ENCODE peak calls at places on chromosomes 1 and 21, in seven cellular contexts. One of them, this sample, is unnamed.

GRCh38 chr21:44920694-44921604 is at the start of gene ITGB2:
- DNase-seq in MCF 10A: no peak
- DNase-seq in adrenal gland: no peak
- DNase-seq in endothelial cell: no peak
- DNase-seq in lower lobe of right lung: peak; percentile 90
- DNase-seq in astrocyte of the spinal cord: no peak
- DNase-seq in H9: no peak
- DNase-seq in this sample: no peak

GRCh38 chr1:201362906-201363305 is 14.6 kb downstream of the TNNT2 start:
- DNase-seq in MCF 10A: no peak
- DNase-seq in adrenal gland: no peak
- DNase-seq in endothelial cell: no peak
- DNase-seq in lower lobe of right lung: peak; percentile 26
- DNase-seq in astrocyte of the spinal cord: no peak
- DNase-seq in H9: no peak
- DNase-seq in this sample: no peak

GRCh38 chr1:27299385-27300252 is 22.3 kb upstream of the TMEM222 start:
- DNase-seq in MCF 10A: peak; percentile 85
- DNase-seq in adrenal gland: peak; percentile 42
- DNase-seq in endothelial cell: no peak
- DNase-seq in lower lobe of right lung: peak; percentile 51
- DNase-seq in astrocyte of the spinal cord: peak; percentile 98
- DNase-seq in H9: peak; percentile 79
- DNase-seq in this sample: peak; percentile 98

GRCh38 chr1:206635983-206636354 is 633 bp downstream of the DYRK3 start:
- DNase-seq in MCF 10A: peak; percentile 53
- DNase-seq in adrenal gland: no peak
- DNase-seq in endothelial cell: no peak
- DNase-seq in lower lobe of right lung: no peak
- DNase-seq in astrocyte of the spinal cord: peak; percentile 30
- DNase-seq in H9: no peak
- DNase-seq in this sample: no peak

GRCh38 chr1:175902281-175902680 is 158.9 kb upstream of the TNR start:
- DNase-seq in MCF 10A: no peak
- DNase-seq in adrenal gland: no peak
- DNase-seq in endothelial cell: no peak
- DNase-seq in lower lobe of right lung: no peak
- DNase-seq in astrocyte of the spinal cord: no peak
- DNase-seq in H9: no peak
- DNase-seq in this sample: no peak

GRCh38 chr1:165875171-165875570 is 47.8 kb downstream of the UCK2 start:
- DNase-seq in MCF 10A: no peak
- DNase-seq in adrenal gland: no peak
- DNase-seq in endothelial cell: no peak
- DNase-seq in lower lobe of right lung: no peak
- DNase-seq in astrocyte of the spinal cord: no peak
- DNase-seq in H9: no peak
- DNase-seq in this sample: no peak

GRCh38 chr1:21491483-21492170 is 17.6 kb upstream of the ALPL start:
- DNase-seq in MCF 10A: no peak
- DNase-seq in adrenal gland: no peak
- DNase-seq in endothelial cell: no peak
- DNase-seq in lower lobe of right lung: no peak
- DNase-seq in astrocyte of the spinal cord: no peak
- DNase-seq in H9: no peak
- DNase-seq in this sample: peak; percentile 33

GRCh38 chr1:187245201-187245600 is 416.5 kb downstream of the PLA2G4A start:
- DNase-seq in MCF 10A: no peak
- DNase-seq in adrenal gland: no peak
- DNase-seq in endothelial cell: no peak
- DNase-seq in lower lobe of right lung: no peak
- DNase-seq in astrocyte of the spinal cord: no peak
- DNase-seq in H9: no peak
- DNase-seq in this sample: no peak

GRCh38 chr1:100631015-100631521 is 88.5 kb upstream of the VCAM1 start:
- DNase-seq in MCF 10A: peak; percentile 42
- DNase-seq in adrenal gland: no peak
- DNase-seq in endothelial cell: no peak
- DNase-seq in lower lobe of right lung: no peak
- DNase-seq in astrocyte of the spinal cord: peak; percentile 89
- DNase-seq in H9: no peak
- DNase-seq in this sample: peak; percentile 73

GRCh38 chr1:213958346-213958745 is 29.4 kb upstream of the PROX1 start:
- DNase-seq in MCF 10A: no peak
- DNase-seq in adrenal gland: no peak
- DNase-seq in endothelial cell: no peak
- DNase-seq in lower lobe of right lung: no peak
- DNase-seq in astrocyte of the spinal cord: no peak
- DNase-seq in H9: no peak
- DNase-seq in this sample: no peak

GRCh38 chr1:115640384-115640783 is 1.4 kb upstream of the VANGL1 start:
- DNase-seq in MCF 10A: no peak
- DNase-seq in adrenal gland: no peak
- DNase-seq in endothelial cell: no peak
- DNase-seq in lower lobe of right lung: no peak
- DNase-seq in astrocyte of the spinal cord: no peak
- DNase-seq in H9: no peak
- DNase-seq in this sample: no peak

GRCh38 chr1:167239257-167239656 is 18.6 kb downstream of the POU2F1 start:
- DNase-seq in MCF 10A: no peak
- DNase-seq in adrenal gland: no peak
- DNase-seq in endothelial cell: no peak
- DNase-seq in lower lobe of right lung: no peak
- DNase-seq in astrocyte of the spinal cord: no peak
- DNase-seq in H9: no peak
- DNase-seq in this sample: no peak

GRCh38 chr1:81800741-81801031 is at the start of gene ADGRL2:
- DNase-seq in MCF 10A: no peak
- DNase-seq in adrenal gland: peak; percentile 48
- DNase-seq in endothelial cell: peak; percentile 68
- DNase-seq in lower lobe of right lung: no peak
- DNase-seq in astrocyte of the spinal cord: no peak
- DNase-seq in H9: peak; percentile 74
- DNase-seq in this sample: no peak
- TF ChIP-seq CTCF in MCF 10A: no peak
- TF ChIP-seq CTCF in adrenal gland: no peak
- TF ChIP-seq CTCF in endothelial cell: no peak
- TF ChIP-seq CTCF in lower lobe of right lung: no peak
- TF ChIP-seq CTCF in astrocyte of the spinal cord: no peak
- TF ChIP-seq CTCF in H9: no peak
- TF ChIP-seq CTCF in this sample: no peak

GRCh38 chr1:205208805-205209204 is 2.7 kb downstream of the DSTYK start:
- DNase-seq in MCF 10A: no peak
- DNase-seq in adrenal gland: no peak
- DNase-seq in endothelial cell: no peak
- DNase-seq in lower lobe of right lung: no peak
- DNase-seq in astrocyte of the spinal cord: no peak
- DNase-seq in H9: no peak
- DNase-seq in this sample: no peak
- TF ChIP-seq CTCF in MCF 10A: no peak
- TF ChIP-seq CTCF in adrenal gland: no peak
- TF ChIP-seq CTCF in endothelial cell: no peak
- TF ChIP-seq CTCF in lower lobe of right lung: no peak
- TF ChIP-seq CTCF in astrocyte of the spinal cord: no peak
- TF ChIP-seq CTCF in H9: no peak
- TF ChIP-seq CTCF in this sample: no peak

GRCh38 chr21:16033193-16033592 is 303.4 kb downstream of the USP25 start:
- DNase-seq in MCF 10A: no peak
- DNase-seq in adrenal gland: no peak
- DNase-seq in endothelial cell: no peak
- DNase-seq in lower lobe of right lung: no peak
- DNase-seq in astrocyte of the spinal cord: no peak
- DNase-seq in H9: no peak
- DNase-seq in this sample: no peak
- TF ChIP-seq CTCF in MCF 10A: no peak
- TF ChIP-seq CTCF in adrenal gland: no peak
- TF ChIP-seq CTCF in endothelial cell: no peak
- TF ChIP-seq CTCF in lower lobe of right lung: no peak
- TF ChIP-seq CTCF in astrocyte of the spinal cord: no peak
- TF ChIP-seq CTCF in H9: no peak
- TF ChIP-seq CTCF in this sample: no peak

DNA sequence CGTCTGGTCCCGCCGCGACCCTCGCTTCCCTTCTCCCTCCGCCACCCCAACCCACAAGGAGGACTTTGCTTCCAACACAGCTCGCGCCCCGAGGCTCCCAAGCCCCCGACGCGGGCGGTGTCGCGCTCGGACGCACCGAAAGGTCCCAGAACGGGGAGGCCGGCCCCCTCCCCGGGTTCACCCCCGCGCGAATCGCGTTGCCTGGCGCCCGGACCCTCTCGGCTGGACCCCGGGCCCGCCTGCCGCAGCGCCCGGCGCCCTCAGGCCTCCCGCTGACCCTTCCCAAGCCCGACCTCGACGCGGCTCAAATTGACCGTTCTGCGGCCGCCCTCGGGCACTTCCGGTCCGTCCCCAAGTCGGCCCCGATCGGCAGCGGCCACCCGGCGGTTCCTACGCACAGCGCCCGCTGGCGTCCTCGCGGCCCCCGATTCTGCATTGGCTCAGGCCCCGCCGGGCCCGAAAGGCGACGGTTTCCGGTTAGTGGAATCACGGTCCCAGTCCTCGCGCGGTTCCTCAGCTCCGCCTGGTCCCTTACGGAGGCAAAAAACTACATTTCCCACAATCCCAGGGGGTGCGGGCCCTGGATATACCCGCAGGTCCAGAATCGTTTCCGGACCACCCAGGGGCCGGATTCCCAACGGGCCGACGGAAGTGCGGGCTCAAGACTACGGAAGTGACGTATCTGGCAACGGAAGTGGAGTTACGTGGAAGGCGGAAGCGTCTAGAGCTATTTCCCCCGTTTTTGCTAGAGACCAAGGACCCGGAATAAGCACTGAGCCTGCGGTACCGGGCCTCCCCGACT is at the start of gene AURKAIP1:
- DNase-seq in MCF 10A: peak; percentile 99
- DNase-seq in adrenal gland: peak; percentile 99
- DNase-seq in endothelial cell: peak; percentile 94
- DNase-seq in lower lobe of right lung: peak; percentile 98
- DNase-seq in astrocyte of the spinal cord: peak; percentile 100
- DNase-seq in H9: peak; percentile 99
- DNase-seq in this sample: peak; percentile 100
- TF ChIP-seq CTCF in MCF 10A: no peak
- TF ChIP-seq CTCF in adrenal gland: no peak
- TF ChIP-seq CTCF in endothelial cell: no peak
- TF ChIP-seq CTCF in lower lobe of right lung: peak; percentile 51
- TF ChIP-seq CTCF in astrocyte of the spinal cord: peak; percentile 39
- TF ChIP-seq CTCF in H9: peak; percentile 42
- TF ChIP-seq CTCF in this sample: no peak

This sample was measured in fibroblast of pulmonary artery.